ENCODE peak calls at places on chromosomes 1 and 21, in seven cellular contexts. R, E, G, X, Y, C and S are unnamed samples.

GRCh38 chr1:64292399-64292798 is 89.0 kb downstream of the UBE2U start:
- DNase-seq in Y (no peak), R (no peak), X (no peak), G (no peak), C (no peak), E (no peak), S (no peak)

GRCh38 chr1:215517441-215517891 is 49.6 kb upstream of the KCTD3 start:
- DNase-seq in X (no peak), R (no peak), C (no peak), Y (peak), E (no peak), G (no peak), S (no peak)

GRCh38 chr1:35111106-35111505 is 31.9 kb downstream of the ZMYM1 start:
- DNase-seq in X (no peak), R (no peak), Y (peak), C (peak), G (no peak), E (no peak), S (no peak)

GRCh38 chr1:197180252-197180878 is 33.9 kb upstream of the ASPM start:
- DNase-seq in Y (no peak), G (no peak), E (no peak), R (no peak), C (peak), X (no peak), S (no peak)

GRCh38 chr21:36846624-36847023 is 119.8 kb downstream of the HLCS start:
- DNase-seq in X (no peak), C (no peak), E (no peak), R (no peak), G (no peak), Y (no peak), S (no peak)

GRCh38 chr1:178382372-178382771 is 114.4 kb downstream of the CLEC20A start:
- DNase-seq in Y (no peak), X (no peak), G (no peak), E (no peak), R (no peak), C (no peak), S (no peak)

GRCh38 chr1:94654031-94654430 is 112.5 kb upstream of the F3 start:
- DNase-seq in R (no peak), X (no peak), E (no peak), C (no peak), G (peak), Y (no peak), S (no peak)

GRCh38 chr1:207910678-207911354 is at the start of gene CD34:
- DNase-seq in C (no peak), E (no peak), Y (peak), R (peak), G (no peak), X (no peak), S (no peak)

GRCh38 chr1:234608720-234609527 is 1.1 kb downstream of the IRF2BP2 start:
- DNase-seq in R (peak), X (peak), Y (peak), G (peak), E (peak), C (no peak), S (no peak)

GRCh38 chr1:186559601-186560116 is 98.7 kb upstream of the PDC start:
- DNase-seq in E (no peak), G (peak), C (no peak), X (no peak), Y (no peak), R (no peak), S (no peak)

DNA sequence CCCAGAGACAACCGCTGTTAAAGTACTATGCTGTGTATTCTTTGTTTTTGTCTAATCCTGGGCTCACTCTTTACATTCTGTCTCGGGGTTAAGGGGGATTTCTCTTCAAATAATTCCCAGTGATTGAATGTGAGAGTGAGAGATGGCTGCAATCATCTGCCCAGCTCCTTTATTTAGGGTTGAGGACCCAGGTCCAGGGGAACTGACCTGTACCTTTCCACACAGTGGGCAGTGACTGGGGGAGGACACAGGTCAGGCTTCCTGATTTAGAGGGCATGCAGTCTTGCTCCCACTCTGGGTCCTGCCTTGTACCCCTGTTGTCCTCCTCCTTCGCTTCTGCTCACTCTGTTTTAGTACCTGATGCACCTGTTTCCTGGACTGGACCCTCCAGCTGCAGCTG is 22.0 kb downstream of the PHGDH start:
- DNase-seq in G (no peak), E (no peak), Y (no peak), X (no peak), R (no peak), C (no peak), S (no peak)
- H3K27ac ChIP-seq in G (no peak), E (no peak), Y (no peak), X (no peak), R (no peak), C (no peak), S (no peak)

GRCh38 chr1:228736844-228737415 is 1.7 kb downstream of the RHOU start:
- DNase-seq in C (no peak), Y (no peak), R (no peak), G (no peak), E (no peak), X (no peak), S (no peak)
- H3K27ac ChIP-seq in C (peak), Y (no peak), R (no peak), G (peak), E (peak), X (no peak), S (peak)

DNA sequence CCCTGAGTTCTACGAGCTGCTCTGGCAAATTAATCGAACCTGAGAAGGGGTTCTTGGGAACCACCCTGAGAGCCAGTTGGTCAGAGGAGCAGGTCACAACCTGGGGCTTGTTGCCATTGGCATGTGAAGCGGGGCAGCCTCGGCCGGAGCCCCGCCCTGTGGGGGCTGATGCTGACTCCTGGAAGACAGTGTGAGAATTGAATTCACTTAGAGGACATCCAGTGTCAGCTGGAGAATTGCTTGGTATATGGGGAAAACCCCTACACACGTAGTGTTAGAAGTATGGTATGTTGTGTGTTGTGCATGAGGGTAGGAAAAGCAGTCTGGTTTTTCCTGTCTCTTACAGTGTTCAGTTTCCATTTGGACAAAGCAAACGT is 11.6 kb downstream of the SLC37A1 start:
- DNase-seq in Y (no peak), R (peak), C (no peak), X (no peak), G (no peak), E (no peak), S (no peak)
- H3K27ac ChIP-seq in Y (no peak), R (peak), C (no peak), X (peak), G (peak), E (peak), S (peak)

DNA sequence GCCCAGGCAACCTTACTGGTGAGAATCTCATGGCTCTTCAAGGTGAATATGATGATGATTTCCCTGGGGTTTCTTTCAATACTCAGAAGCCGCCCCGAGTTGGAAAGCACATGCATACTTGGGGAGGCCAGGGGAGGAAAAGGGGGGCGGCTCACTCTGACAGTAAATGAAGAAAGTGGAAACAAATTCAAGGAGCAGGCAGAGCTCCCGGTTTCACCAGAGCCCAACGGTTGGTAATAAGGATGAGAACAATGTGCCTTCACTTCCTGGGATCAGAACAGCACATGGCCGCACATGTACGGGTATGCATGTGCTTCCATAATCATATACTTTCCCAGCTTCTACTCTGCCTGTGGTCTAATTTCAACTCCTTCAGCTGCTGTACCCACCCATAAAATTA is 3.8 kb upstream of the ARHGEF2 start:
- DNase-seq in E (no peak), Y (no peak), R (no peak), X (no peak), G (no peak), C (no peak), S (no peak)
- H3K27ac ChIP-seq in E (no peak), Y (peak), R (no peak), X (peak), G (peak), C (peak), S (peak)

DNA sequence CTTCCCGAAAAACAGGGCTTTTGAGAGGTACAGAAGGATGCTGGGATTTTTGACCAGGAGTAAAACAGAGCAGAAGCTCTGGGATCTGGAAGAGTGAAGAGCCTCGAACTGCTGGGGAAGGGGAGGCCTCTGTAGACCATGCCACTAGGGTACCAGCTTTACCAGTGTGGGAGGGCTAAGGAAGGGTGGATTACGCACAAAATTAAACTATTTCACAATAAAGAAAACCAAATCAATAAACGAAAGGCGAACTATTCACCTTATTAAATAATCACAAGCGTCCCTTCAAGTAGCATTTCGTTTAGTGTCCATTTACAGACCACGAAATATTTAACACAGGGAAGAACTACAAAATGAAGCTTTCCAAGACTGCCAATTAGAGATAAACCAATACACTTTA is 723 bp downstream of the CZIB start:
- DNase-seq in E (no peak), G (no peak), R (no peak), C (no peak), Y (no peak), X (no peak), S (no peak)
- H3K27ac ChIP-seq in E (peak), G (peak), R (peak), C (peak), Y (peak), X (peak), S (peak)

DNA sequence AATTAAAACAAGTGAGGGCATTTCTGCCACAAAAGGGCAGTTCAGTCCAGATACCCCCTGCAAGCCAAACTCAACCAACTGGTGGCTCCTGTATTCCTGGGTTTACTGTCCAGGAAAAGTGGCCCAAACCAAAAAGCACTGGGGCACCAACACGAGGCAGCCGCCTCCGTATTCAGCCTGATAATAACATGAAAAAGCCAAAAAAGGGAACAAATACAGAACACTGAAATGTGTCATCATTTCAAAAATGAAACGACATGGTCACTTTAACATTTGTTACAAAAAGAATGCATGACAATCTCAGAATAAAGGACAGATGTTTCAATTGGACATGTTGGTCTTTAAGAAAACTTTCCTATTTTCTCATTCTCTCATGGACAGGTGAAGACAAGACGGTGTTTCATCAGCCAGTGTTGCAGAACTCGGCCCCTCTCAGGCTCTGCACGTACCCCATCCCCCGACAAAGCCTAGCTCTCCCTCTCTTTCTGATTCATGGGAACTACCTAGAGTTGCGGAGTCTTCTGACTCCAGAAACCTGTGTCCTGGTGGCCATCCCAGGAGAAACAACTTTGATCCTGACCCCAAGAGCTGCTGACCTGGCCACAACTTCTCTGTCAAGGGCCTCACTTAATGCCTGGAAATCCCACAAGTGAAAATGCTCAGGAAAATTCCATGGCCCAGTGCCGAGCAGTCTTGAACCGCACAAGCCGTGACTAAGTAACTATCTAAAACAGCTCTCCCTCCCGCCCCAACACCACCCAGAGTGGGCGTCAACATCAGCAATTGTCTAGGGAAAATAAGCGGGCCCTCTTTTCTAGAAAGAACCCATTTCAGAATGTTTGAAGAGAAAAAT is 27.1 kb downstream of the ZBTB17 start:
- DNase-seq in X (no peak), Y (peak), R (peak), G (peak), C (no peak), E (no peak), S (peak)
- H3K27ac ChIP-seq in X (peak), Y (peak), R (peak), G (peak), C (peak), E (peak), S (peak)

GRCh38 chr1:151238467-151238739 is 16.1 kb upstream of the PSMD4 start:
- DNase-seq in G (no peak), C (no peak), R (no peak), E (no peak), X (no peak), Y (peak), S (no peak)
- H3K27ac ChIP-seq in G (no peak), C (peak), R (no peak), E (no peak), X (no peak), Y (peak), S (no peak)

GRCh38 chr1:61453111-61453961 is 271.6 kb downstream of the TM2D1 start:
- DNase-seq in Y (peak), R (peak), E (peak), X (peak), G (peak), C (peak), S (peak)
- H3K27ac ChIP-seq in Y (peak), R (peak), E (no peak), X (no peak), G (peak), C (peak), S (peak)

GRCh38 chr1:43879414-43879813 is 54.2 kb upstream of the ARTN start:
- DNase-seq in Y (peak), X (no peak), R (no peak), E (no peak), G (no peak), C (no peak), S (no peak)
- H3K27ac ChIP-seq in Y (peak), X (no peak), R (no peak), E (no peak), G (no peak), C (no peak), S (no peak)